ENCODE peak calls at places on chromosomes 3 and 15, in four cellular contexts. One of them, this sample, is unnamed.
A peak's percentile ranks its signal among the peaks of the same experiment; 100 is the strongest.

GRCh38 chr15:83446904-83447708 is at the start of gene SH3GL3:
- DNase-seq in brain microvascular endothelial cell: peak; percentile 66
- DNase-seq in cardiac fibroblast: peak; percentile 76
- DNase-seq in kidney: peak; percentile 93
- DNase-seq in this sample: no peak

GRCh38 chr3:179981646-179982045 is 55.1 kb downstream of the PEX5L start:
- DNase-seq in cardiac fibroblast: no peak
- DNase-seq in brain microvascular endothelial cell: no peak
- DNase-seq in kidney: no peak
- DNase-seq in this sample: no peak

GRCh38 chr3:111311709-111312235 is 230.2 kb upstream of the CD96 start:
- DNase-seq in kidney: no peak
- DNase-seq in brain microvascular endothelial cell: peak; percentile 84
- DNase-seq in cardiac fibroblast: peak; percentile 71
- DNase-seq in this sample: peak; percentile 28

GRCh38 chr3:160340351-160340750 is 58.7 kb downstream of the IFT80 start:
- DNase-seq in brain microvascular endothelial cell: no peak
- DNase-seq in cardiac fibroblast: no peak
- DNase-seq in kidney: no peak
- DNase-seq in this sample: no peak

GRCh38 chr3:127615631-127616305 is 13.2 kb upstream of the PODXL2 start:
- DNase-seq in cardiac fibroblast: no peak
- DNase-seq in kidney: peak; percentile 7
- DNase-seq in brain microvascular endothelial cell: no peak
- DNase-seq in this sample: no peak

GRCh38 chr3:111326144-111326995 is 215.6 kb upstream of the CD96 start:
- DNase-seq in kidney: no peak
- DNase-seq in cardiac fibroblast: peak; percentile 61
- DNase-seq in brain microvascular endothelial cell: no peak
- DNase-seq in this sample: peak; percentile 90

GRCh38 chr15:75712668-75713337 is at the start of gene CSPG4:
- DNase-seq in brain microvascular endothelial cell: peak; percentile 39
- DNase-seq in kidney: no peak
- DNase-seq in cardiac fibroblast: peak; percentile 74
- DNase-seq in this sample: no peak

GRCh38 chr15:77665530-77666295 is 33.0 kb upstream of the LINGO1 start:
- DNase-seq in cardiac fibroblast: no peak
- DNase-seq in brain microvascular endothelial cell: no peak
- DNase-seq in kidney: no peak
- DNase-seq in this sample: no peak

GRCh38 chr3:32414527-32415202 is 23.0 kb downstream of the CMTM7 start:
- DNase-seq in brain microvascular endothelial cell: peak; percentile 74
- DNase-seq in kidney: no peak
- DNase-seq in cardiac fibroblast: peak; percentile 93
- DNase-seq in this sample: no peak

GRCh38 chr3:184149123-184149522 is 6.1 kb upstream of the DVL3 start:
- DNase-seq in brain microvascular endothelial cell: no peak
- DNase-seq in cardiac fibroblast: no peak
- DNase-seq in kidney: no peak
- DNase-seq in this sample: no peak

GRCh38 chr3:184155644-184156521 is 706 bp downstream of the DVL3 start:
- DNase-seq in kidney: peak; percentile 84
- DNase-seq in brain microvascular endothelial cell: no peak
- DNase-seq in cardiac fibroblast: no peak
- DNase-seq in this sample: no peak

GRCh38 chr3:69893274-69893673 is 106.3 kb upstream of the SAMMSON start:
- DNase-seq in kidney: no peak
- DNase-seq in brain microvascular endothelial cell: no peak
- DNase-seq in cardiac fibroblast: no peak
- DNase-seq in this sample: no peak

GRCh38 chr3:38332202-38332601 is 14.4 kb upstream of the XYLB start:
- DNase-seq in cardiac fibroblast: no peak
- DNase-seq in kidney: no peak
- DNase-seq in brain microvascular endothelial cell: no peak
- DNase-seq in this sample: no peak

GRCh38 chr15:33026614-33027013 is 167.9 kb downstream of the FMN1 start:
- DNase-seq in kidney: no peak
- DNase-seq in brain microvascular endothelial cell: no peak
- DNase-seq in cardiac fibroblast: no peak
- DNase-seq in this sample: no peak

GRCh38 chr3:42711491-42712343 is 9.1 kb upstream of the HHATL start:
- DNase-seq in cardiac fibroblast: no peak
- DNase-seq in brain microvascular endothelial cell: no peak
- DNase-seq in kidney: peak; percentile 24
- DNase-seq in this sample: no peak

GRCh38 chr15:40782609-40783227 is 12.9 kb downstream of the C15orf62 start:
- DNase-seq in cardiac fibroblast: no peak
- DNase-seq in kidney: peak; percentile 91
- DNase-seq in brain microvascular endothelial cell: no peak
- DNase-seq in this sample: no peak

GRCh38 chr3:43760951-43761350 is 70.2 kb downstream of the ABHD5 start:
- DNase-seq in kidney: no peak
- DNase-seq in cardiac fibroblast: no peak
- DNase-seq in brain microvascular endothelial cell: no peak
- DNase-seq in this sample: no peak

GRCh38 chr3:15645740-15646490 is 44.4 kb downstream of the BTD start:
- DNase-seq in kidney: no peak
- DNase-seq in cardiac fibroblast: peak; percentile 88
- DNase-seq in brain microvascular endothelial cell: peak; percentile 88
- DNase-seq in this sample: peak; percentile 88
- H3K4me3 ChIP-seq in kidney: no peak overlapping the region
- H3K4me3 ChIP-seq in cardiac fibroblast: no peak overlapping the region
- H3K4me3 ChIP-seq in brain microvascular endothelial cell: no peak overlapping the region
- H3K4me3 ChIP-seq in this sample: no peak overlapping the region

GRCh38 chr15:69652906-69653305 is 200.3 kb downstream of the RPLP1 start:
- DNase-seq in kidney: no peak
- DNase-seq in cardiac fibroblast: no peak
- DNase-seq in brain microvascular endothelial cell: no peak
- DNase-seq in this sample: no peak
- TF ChIP-seq CTCF in kidney: no peak
- TF ChIP-seq CTCF in cardiac fibroblast: no peak
- TF ChIP-seq CTCF in brain microvascular endothelial cell: no peak
- TF ChIP-seq CTCF in this sample: no peak

GRCh38 chr3:146542968-146543367 is 1.4 kb downstream of the PLSCR1 start:
- DNase-seq in kidney: no peak
- DNase-seq in cardiac fibroblast: peak; percentile 37
- DNase-seq in brain microvascular endothelial cell: no peak
- DNase-seq in this sample: no peak

GRCh38 chr3:146540236-146540635 is 4.2 kb downstream of the PLSCR1 start:
- DNase-seq in kidney: no peak
- DNase-seq in brain microvascular endothelial cell: no peak
- DNase-seq in cardiac fibroblast: no peak
- DNase-seq in this sample: no peak

GRCh38 chr3:146539315-146539714 is 5.1 kb downstream of the PLSCR1 start:
- DNase-seq in cardiac fibroblast: peak; percentile 50
- DNase-seq in kidney: no peak
- DNase-seq in brain microvascular endothelial cell: no peak
- DNase-seq in this sample: no peak

GRCh38 chr3:146542179-146542578 is 2.2 kb downstream of the PLSCR1 start:
- DNase-seq in brain microvascular endothelial cell: no peak
- DNase-seq in kidney: no peak
- DNase-seq in cardiac fibroblast: peak; percentile 81
- DNase-seq in this sample: no peak

GRCh38 chr3:146540978-146541377 is 3.4 kb downstream of the PLSCR1 start:
- DNase-seq in brain microvascular endothelial cell: no peak
- DNase-seq in kidney: no peak
- DNase-seq in cardiac fibroblast: no peak
- DNase-seq in this sample: no peak
- H3K4me3 ChIP-seq in brain microvascular endothelial cell: no peak overlapping the region
- H3K4me3 ChIP-seq in kidney: no peak overlapping the region
- H3K4me3 ChIP-seq in cardiac fibroblast: no peak overlapping the region
- H3K4me3 ChIP-seq in this sample: no peak overlapping the region

DNA sequence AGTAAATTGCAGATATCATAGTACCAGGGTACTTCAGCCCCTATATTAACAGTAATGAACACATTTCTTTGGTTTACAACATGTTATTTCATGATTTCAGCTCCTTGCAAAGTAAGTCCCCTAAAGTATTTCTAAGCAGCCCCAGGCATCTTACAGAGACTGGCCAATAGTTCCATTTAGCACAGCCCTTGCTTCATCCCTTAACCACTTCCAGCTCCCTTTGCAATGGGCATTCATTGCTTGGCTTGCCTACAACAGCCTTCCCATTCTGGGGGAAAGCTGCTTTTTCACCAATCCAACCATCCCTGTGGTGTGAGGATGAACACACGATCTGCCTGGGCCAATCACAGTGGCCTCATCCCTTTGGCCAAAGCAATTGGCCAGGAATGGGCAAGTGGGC is 67.2 kb upstream of the XCR1 start:
- DNase-seq in kidney: no peak
- DNase-seq in brain microvascular endothelial cell: no peak
- DNase-seq in cardiac fibroblast: no peak
- DNase-seq in this sample: no peak
- TF ChIP-seq CTCF in kidney: no peak
- TF ChIP-seq CTCF in brain microvascular endothelial cell: no peak
- TF ChIP-seq CTCF in cardiac fibroblast: no peak
- TF ChIP-seq CTCF in this sample: no peak

GRCh38 chr15:100713163-100713867 is 110.9 kb downstream of the ASB7 start:
- DNase-seq in kidney: no peak
- DNase-seq in brain microvascular endothelial cell: peak; percentile 77
- DNase-seq in cardiac fibroblast: peak; percentile 86
- DNase-seq in this sample: no peak
- H3K4me3 ChIP-seq in kidney: no peak overlapping the region
- H3K4me3 ChIP-seq in brain microvascular endothelial cell: no peak overlapping the region
- H3K4me3 ChIP-seq in cardiac fibroblast: no peak overlapping the region
- H3K4me3 ChIP-seq in this sample: no peak overlapping the region

DNA sequence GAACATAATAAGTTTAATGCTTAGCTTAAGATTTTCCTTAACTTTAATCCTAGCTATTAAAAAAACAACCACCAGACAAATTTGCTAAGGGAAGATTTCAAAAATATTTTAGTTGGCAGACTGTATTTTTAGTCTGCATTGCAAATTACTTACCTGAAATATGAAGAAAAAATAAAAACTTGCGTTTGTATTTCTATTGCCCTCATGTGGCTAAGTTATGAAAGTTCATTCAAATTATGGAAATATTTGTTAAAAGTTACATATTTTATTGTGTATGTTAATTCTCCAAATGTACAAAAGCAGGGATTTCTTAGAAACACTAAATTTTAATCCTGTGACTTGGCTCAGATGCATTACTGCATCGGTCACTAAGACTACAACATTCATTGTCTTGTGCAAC is 15.0 kb downstream of the GTF2A2 start:
- DNase-seq in kidney: no peak
- DNase-seq in cardiac fibroblast: peak; percentile 5
- DNase-seq in brain microvascular endothelial cell: no peak
- DNase-seq in this sample: no peak
- TF ChIP-seq CTCF in kidney: no peak
- TF ChIP-seq CTCF in cardiac fibroblast: peak; percentile 26
- TF ChIP-seq CTCF in brain microvascular endothelial cell: no peak
- TF ChIP-seq CTCF in this sample: no peak

GRCh38 chr3:172598904-172599303 is 75.7 kb upstream of the TNFSF10 start:
- DNase-seq in kidney: no peak
- DNase-seq in brain microvascular endothelial cell: no peak
- DNase-seq in cardiac fibroblast: no peak
- DNase-seq in this sample: no peak

GRCh38 chr3:172596394-172596706 is 73.1 kb upstream of the TNFSF10 start:
- DNase-seq in kidney: no peak
- DNase-seq in brain microvascular endothelial cell: no peak
- DNase-seq in cardiac fibroblast: no peak
- DNase-seq in this sample: no peak

GRCh38 chr3:172591876-172592771 is 68.9 kb upstream of the TNFSF10 start:
- DNase-seq in cardiac fibroblast: no peak
- DNase-seq in kidney: no peak
- DNase-seq in brain microvascular endothelial cell: peak; percentile 55
- DNase-seq in this sample: no peak

GRCh38 chr3:172592898-172593669 is 69.9 kb upstream of the TNFSF10 start:
- DNase-seq in kidney: no peak
- DNase-seq in brain microvascular endothelial cell: no peak
- DNase-seq in cardiac fibroblast: no peak
- DNase-seq in this sample: no peak

DNA sequence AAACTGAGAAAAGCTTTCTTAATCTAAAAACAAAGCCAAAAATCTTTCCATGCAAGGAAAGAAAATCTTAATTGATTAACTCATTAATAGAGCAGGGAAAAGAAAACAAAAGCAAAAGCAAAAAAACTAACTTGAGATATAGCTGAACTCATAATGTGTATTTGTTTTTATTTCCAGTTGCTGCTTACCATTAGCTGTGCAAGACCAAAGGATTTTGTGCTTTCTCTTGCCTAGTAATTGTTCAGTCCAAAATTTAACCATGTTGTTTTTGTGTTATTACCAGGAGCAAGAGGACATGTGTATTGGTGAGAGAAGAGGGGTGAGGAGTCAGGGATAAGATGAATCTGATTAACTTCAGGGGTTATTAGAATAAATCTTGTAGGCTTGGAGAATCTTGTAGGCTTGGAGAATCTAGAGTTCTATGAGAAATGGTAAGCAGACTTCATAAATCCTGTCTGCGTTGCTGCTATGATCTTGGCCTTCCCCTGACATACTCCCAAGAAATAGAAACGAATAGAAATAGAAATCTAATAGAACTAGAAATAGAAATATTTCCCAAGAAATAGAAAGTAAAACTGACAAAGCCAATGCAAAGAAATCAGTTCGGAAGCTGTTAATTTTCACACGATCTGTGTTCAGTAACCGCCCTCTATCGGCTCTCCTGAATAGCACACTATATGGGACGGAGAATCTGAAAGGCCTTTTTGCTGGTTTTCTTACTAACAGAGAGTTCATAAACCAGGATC is 72.6 kb upstream of the TNFSF10 start:
- DNase-seq in kidney: no peak
- DNase-seq in brain microvascular endothelial cell: peak; percentile 23
- DNase-seq in cardiac fibroblast: peak; percentile 64
- DNase-seq in this sample: peak; percentile 29
- H3K4me3 ChIP-seq in kidney: peak overlapping the region; percentile 59
- H3K4me3 ChIP-seq in brain microvascular endothelial cell: no peak overlapping the region
- H3K4me3 ChIP-seq in cardiac fibroblast: no peak overlapping the region
- H3K4me3 ChIP-seq in this sample: no peak overlapping the region

GRCh38 chr3:4655145-4656045 is 162.2 kb downstream of the ITPR1 start:
- DNase-seq in cardiac fibroblast: no peak
- DNase-seq in kidney: no peak
- DNase-seq in brain microvascular endothelial cell: no peak
- DNase-seq in this sample: no peak

GRCh38 chr3:4656646-4657318 is 163.6 kb downstream of the ITPR1 start:
- DNase-seq in cardiac fibroblast: no peak
- DNase-seq in kidney: no peak
- DNase-seq in brain microvascular endothelial cell: no peak
- DNase-seq in this sample: no peak

GRCh38 chr3:4660936-4661335 is 167.8 kb downstream of the ITPR1 start:
- DNase-seq in cardiac fibroblast: no peak
- DNase-seq in kidney: no peak
- DNase-seq in brain microvascular endothelial cell: no peak
- DNase-seq in this sample: no peak

DNA sequence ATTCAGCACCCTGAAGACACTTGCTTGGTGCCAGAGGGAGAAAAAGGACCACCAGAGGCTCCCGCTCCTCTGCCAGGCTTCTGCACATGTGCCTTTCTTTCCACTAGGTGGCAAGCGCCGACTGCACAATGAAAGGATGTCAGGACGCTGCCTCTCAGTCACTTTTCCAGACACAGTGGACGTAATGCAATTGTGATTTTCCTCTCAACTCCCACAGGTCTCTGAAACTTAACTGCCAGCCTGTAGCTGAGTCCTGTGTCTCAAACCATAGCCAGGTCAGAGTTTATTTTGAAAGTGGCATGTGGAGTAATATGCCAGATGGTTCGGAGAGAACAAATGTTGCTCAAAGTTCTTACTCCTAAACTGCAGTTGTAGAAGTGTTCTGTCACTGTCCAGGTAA is 162.9 kb downstream of the ITPR1 start:
- DNase-seq in kidney: peak; percentile 70
- DNase-seq in brain microvascular endothelial cell: peak; percentile 80
- DNase-seq in cardiac fibroblast: peak; percentile 83
- DNase-seq in this sample: peak; percentile 46
- TF ChIP-seq CTCF in kidney: peak; percentile 59
- TF ChIP-seq CTCF in brain microvascular endothelial cell: peak; percentile 97
- TF ChIP-seq CTCF in cardiac fibroblast: peak; percentile 95
- TF ChIP-seq CTCF in this sample: peak; percentile 93

This sample was measured in AG09309.